ENCODE peak calls at places on chromosomes 13 and 19, in four cellular contexts. W is ELR, Z is cardiac fibroblast, I is GM18507. Y is an unnamed sample.

GRCh38 chr13:97012251-97013048 is 18.2 kb upstream of the OXGR1 start:
- DNase-seq in W (no peak), Z (no peak), I (no peak), Y (no peak)

GRCh38 chr13:74795526-74795925 is 661.3 kb upstream of the KLF12 start:
- DNase-seq in W (no peak), Z (no peak), I (no peak), Y (no peak)

GRCh38 chr13:37960427-37960826 is 90.9 kb upstream of the TRPC4 start:
- DNase-seq in W (peak), Z (peak), I (no peak), Y (no peak)

GRCh38 chr13:47794963-47795362 is 206.1 kb downstream of the SUCLA2 start:
- DNase-seq in W (peak), Z (peak), I (no peak), Y (no peak)

GRCh38 chr19:28292822-28293500 is 920.0 kb downstream of the UQCRFS1 start:
- DNase-seq in W (no peak), Z (no peak), I (no peak), Y (no peak)

GRCh38 chr19:56538761-56539263 is at the start of gene ZFP28:
- DNase-seq in W (no peak), Z (no peak), I (no peak), Y (peak)

GRCh38 chr19:47613165-47614146 is 4.5 kb downstream of the BICRA start:
- DNase-seq in W (peak), Z (peak), I (no peak), Y (no peak)

GRCh38 chr19:6740589-6741348 is 1.3 kb downstream of the TRIP10 start:
- DNase-seq in W (peak), Z (peak), I (no peak), Y (no peak)

GRCh38 chr13:112709825-112710783 is 20.3 kb downstream of the ATP11A start:
- DNase-seq in W (no peak), Z (no peak), I (no peak), Y (no peak)

GRCh38 chr19:33177417-33177976 is 16.6 kb upstream of the LRP3 start:
- DNase-seq in W (peak), Z (no peak), I (no peak), Y (no peak)

GRCh38 chr19:12730054-12730453 is 4.4 kb downstream of the TRIR start:
- DNase-seq in W (no peak), Z (no peak), I (no peak), Y (no peak)

GRCh38 chr13:102402292-102402691 is 444 bp upstream of the FGF14 start:
- DNase-seq in W (peak), Z (no peak), I (no peak), Y (no peak)

GRCh38 chr13:39734952-39735351 is 79.5 kb downstream of the COG6 start:
- DNase-seq in W (no peak), Z (no peak), I (no peak), Y (no peak)

GRCh38 chr13:29886446-29886845 is 36.0 kb upstream of the UBL3 start:
- DNase-seq in W (no peak), Z (no peak), I (no peak), Y (no peak)

GRCh38 chr19:7873304-7874079 is 698 bp downstream of the PRR36 start:
- DNase-seq in W (no peak), Z (no peak), I (no peak), Y (no peak)

GRCh38 chr19:3642987-3643386 is 16.4 kb upstream of the CACTIN start:
- DNase-seq in W (peak), Z (no peak), I (no peak), Y (no peak)

GRCh38 chr19:57267294-57267693 is 13.0 kb upstream of the ZNF460 start:
- DNase-seq in W (peak), Z (no peak), I (no peak), Y (no peak)

GRCh38 chr13:72198967-72199601 is 332.1 kb upstream of the DACH1 start:
- DNase-seq in W (no peak), Z (no peak), I (no peak), Y (no peak)

GRCh38 chr19:58538257-58539168 is 5.4 kb upstream of the TRIM28 start:
- DNase-seq in W (no peak), Z (no peak), I (no peak), Y (no peak)